ENCODE peak calls at places on chromosomes 2 and 18, in four cellular contexts. K is A549, B is HepG2, X is GM12878. V is an unnamed sample.
A peak's percentile ranks its signal among the peaks of the same experiment; 100 is the strongest.

GRCh38 chr2:42089340-42089925 is 41.6 kb downstream of the PKDCC start:
- DNase-seq in K (peak; percentile 78), B (peak; percentile 49), X (no peak), V (peak; percentile 64)

GRCh38 chr2:174138161-174138560 is 110.2 kb downstream of the OLA1 start:
- DNase-seq in K (peak; percentile 48), B (peak; percentile 23), X (no peak), V (no peak)

GRCh38 chr2:192162392-192163042 is 32.2 kb downstream of the TMEFF2 start:
- DNase-seq in K (peak; percentile 64), B (peak; percentile 64), X (no peak), V (peak; percentile 12)

GRCh38 chr2:177347570-177347969 is 45.0 kb upstream of the AGPS start:
- DNase-seq in K (no peak), B (no peak), X (no peak), V (no peak)

GRCh38 chr18:22831441-22831904 is 101.7 kb upstream of the RBBP8 start:
- DNase-seq in K (peak; percentile 31), B (peak; percentile 36), X (no peak), V (no peak)

GRCh38 chr2:201182650-201183372 is at the start of gene CASP10:
- DNase-seq in K (peak; percentile 89), B (peak; percentile 94), X (peak; percentile 77), V (no peak)

GRCh38 chr2:160658851-160659250 is 165.2 kb upstream of the RBMS1 start:
- DNase-seq in K (no peak), B (no peak), X (no peak), V (no peak)

GRCh38 chr2:39697480-39697879 is 31.8 kb downstream of the TMEM178A start:
- DNase-seq in K (no peak), B (no peak), X (no peak), V (no peak)

GRCh38 chr2:48339451-48339850 is 190.5 kb upstream of the STON1 start:
- DNase-seq in K (no peak), B (no peak), X (no peak), V (no peak)

GRCh38 chr18:37430346-37431076 is 135.1 kb downstream of the CELF4 start:
- DNase-seq in K (peak; percentile 2), B (no peak), X (no peak), V (peak; percentile 59)
- TF ChIP-seq CTCF in K (no peak), B (no peak), X (no peak), V (no peak)

GRCh38 chr18:73318732-73319479 is 451.1 kb upstream of the NETO1 start:
- DNase-seq in K (peak; percentile 72), B (no peak), X (no peak), V (no peak)
- TF ChIP-seq PBX3 in K (no peak), B (no peak), X (no peak), V (no peak)

GRCh38 chr2:234290671-234291070 is 206.2 kb downstream of the ARL4C start:
- DNase-seq in K (no peak), B (no peak), X (peak; percentile 76), V (no peak)

GRCh38 chr2:234290196-234290595 is 206.7 kb downstream of the ARL4C start:
- DNase-seq in K (no peak), B (no peak), X (no peak), V (no peak)

GRCh38 chr2:234289789-234290188 is 207.1 kb downstream of the ARL4C start:
- DNase-seq in K (peak; percentile 63), B (no peak), X (no peak), V (no peak)

GRCh38 chr2:234287650-234288049 is 209.2 kb downstream of the ARL4C start:
- DNase-seq in K (no peak), B (no peak), X (no peak), V (no peak)

DNA sequence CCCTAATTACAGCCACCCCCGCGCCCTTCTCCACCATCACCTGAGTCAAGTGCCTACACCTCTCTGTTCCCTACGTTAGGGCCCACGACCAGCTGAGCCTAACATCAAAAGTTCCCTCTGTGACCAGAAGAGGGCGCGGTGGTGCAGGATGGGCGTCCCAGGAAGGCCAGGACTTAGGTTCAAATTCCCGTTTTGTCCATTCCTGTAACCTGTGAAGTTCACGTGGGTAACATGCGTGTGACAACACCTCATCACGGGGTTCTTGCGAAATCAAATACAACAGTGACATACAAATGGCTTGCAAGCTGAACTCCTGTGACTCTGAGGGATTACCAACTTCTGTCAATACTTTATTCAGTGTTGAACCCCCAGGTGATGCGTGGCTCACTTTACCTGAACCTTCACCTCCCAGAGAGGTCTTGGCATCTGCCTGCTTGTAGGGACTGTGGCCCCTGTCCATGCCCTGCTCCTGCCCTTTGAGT is 207.9 kb downstream of the ARL4C start:
- DNase-seq in K (peak; percentile 70), B (peak; percentile 75), X (no peak), V (peak; percentile 67)
- TF ChIP-seq CTCF in K (peak; percentile 63), B (peak; percentile 92), X (peak; percentile 84), V (peak; percentile 65)

GRCh38 chr2:101238930-101239759 is 13.5 kb upstream of the CNOT11 start:
- DNase-seq in K (peak; percentile 90), B (peak; percentile 99), X (no peak), V (no peak)
- TF ChIP-seq PBX3 in K (no peak), B (no peak), X (no peak), V (no peak)

GRCh38 chr18:62245177-62245576 is 58.1 kb downstream of the RELCH start:
- DNase-seq in K (no peak), B (no peak), X (no peak), V (no peak)

GRCh38 chr18:62242955-62243354 is 55.9 kb downstream of the RELCH start:
- DNase-seq in K (no peak), B (no peak), X (no peak), V (no peak)

GRCh38 chr18:62249478-62250097 is 62.5 kb downstream of the RELCH start:
- DNase-seq in K (peak; percentile 80), B (peak; percentile 78), X (peak; percentile 35), V (peak; percentile 32)

GRCh38 chr18:62248313-62248712 is 61.3 kb downstream of the RELCH start:
- DNase-seq in K (no peak), B (no peak), X (no peak), V (no peak)

GRCh38 chr18:62245699-62246098 is 58.6 kb downstream of the RELCH start:
- DNase-seq in K (no peak), B (no peak), X (no peak), V (peak; percentile 24)
- TF ChIP-seq CTCF in K (no peak), B (no peak), X (peak; percentile 17), V (peak; percentile 25)

DNA sequence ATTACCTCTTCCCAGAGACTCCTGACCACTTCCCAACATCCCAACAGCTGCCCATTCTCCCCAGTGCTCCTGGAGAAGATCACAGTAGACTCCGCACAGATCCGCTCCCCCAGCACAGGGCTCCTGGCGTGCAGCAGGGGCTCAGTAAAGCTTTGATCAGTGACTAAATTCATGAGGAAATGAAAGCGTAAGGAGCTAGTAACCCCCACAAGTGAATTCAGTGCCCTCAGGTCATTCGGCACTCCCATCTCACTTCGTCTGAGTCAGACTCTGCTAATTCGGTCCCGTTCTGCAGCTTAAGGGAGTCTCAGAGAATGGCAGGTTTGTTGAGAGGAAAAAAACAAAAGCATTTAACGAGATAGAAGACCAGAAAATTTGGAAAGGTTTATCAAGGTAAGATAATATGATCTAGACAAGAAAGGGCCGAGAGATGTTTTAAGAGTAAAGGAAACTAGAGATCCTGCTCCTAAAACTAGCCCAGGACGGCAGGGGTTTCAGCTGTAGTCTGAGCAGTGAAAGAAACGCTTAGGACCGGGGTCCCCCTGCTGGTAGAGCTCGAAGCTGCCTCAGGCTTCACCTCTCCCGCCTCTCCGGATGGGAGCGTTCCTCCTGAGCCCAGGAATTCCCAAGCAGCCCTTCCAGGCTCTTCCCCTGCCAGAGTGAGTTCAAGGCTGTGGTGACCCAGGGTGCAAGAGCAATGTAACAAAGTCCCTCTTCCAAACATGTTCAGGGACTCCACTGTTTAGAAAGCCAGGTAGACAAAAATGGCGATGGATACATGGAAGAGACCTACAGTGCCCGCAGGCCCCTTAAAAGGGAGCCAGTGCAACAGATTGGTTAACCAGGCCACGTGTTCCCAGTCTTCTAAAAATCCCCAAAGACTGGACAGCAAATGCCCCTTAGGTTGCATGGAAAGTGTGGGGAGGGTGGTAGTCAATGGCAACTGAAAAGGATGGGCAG is 127.3 kb downstream of the DNER start:
- DNase-seq in K (peak; percentile 77), B (peak; percentile 60), X (no peak), V (peak; percentile 81)
- TF ChIP-seq PBX3 in K (no peak), B (no peak), X (no peak), V (no peak)

DNA sequence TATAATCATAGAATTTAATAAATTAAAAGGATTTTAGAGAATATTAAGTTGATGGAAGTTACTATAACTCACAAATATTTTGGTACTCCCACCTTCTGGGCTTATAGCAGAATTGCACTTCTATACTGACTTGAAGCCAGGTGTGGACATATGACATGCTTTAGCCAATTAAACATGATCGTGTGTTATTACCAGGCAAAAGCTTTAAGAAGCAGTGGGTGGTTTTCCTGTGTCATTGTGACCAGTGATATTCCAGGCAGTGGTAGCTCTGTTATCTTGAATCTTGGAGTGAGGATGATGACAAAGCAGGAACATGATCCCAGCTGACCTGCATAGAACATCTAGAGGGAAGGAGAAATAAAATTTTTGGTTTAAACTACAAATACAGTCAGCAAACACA is 370.9 kb upstream of the ZEB2 start:
- DNase-seq in K (peak; percentile 69), B (no peak), X (no peak), V (peak; percentile 11)
- TF ChIP-seq CTCF in K (no peak), B (no peak), X (no peak), V (peak; percentile 40)

DNA sequence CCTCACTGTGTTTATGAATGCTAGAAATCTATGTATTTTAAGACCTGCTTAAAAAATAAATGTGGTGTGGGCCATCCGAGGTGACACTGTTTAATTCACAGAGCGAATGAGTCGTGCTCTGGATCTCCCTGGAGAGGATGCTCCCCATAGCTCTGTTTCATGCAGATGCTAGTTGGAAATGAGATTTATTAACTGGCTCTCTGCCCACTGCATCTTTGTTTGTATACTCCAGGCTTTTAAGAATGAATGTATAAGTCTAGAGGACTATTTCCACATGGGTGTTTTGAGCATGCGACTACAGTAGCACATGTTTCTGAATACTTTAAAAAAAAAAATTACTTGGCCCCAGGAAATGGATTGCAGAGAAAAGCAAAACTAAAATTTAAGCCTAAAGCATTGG is 3.9 kb downstream of the MAPRE2 start:
- DNase-seq in K (no peak), B (no peak), X (no peak), V (peak; percentile 52)
- TF ChIP-seq PBX3 in K (no peak), B (no peak), X (no peak), V (no peak)

GRCh38 chr18:28013064-28013463 is 163.9 kb downstream of the CDH2 start:
- DNase-seq in K (peak; percentile 15), B (peak; percentile 13), X (no peak), V (no peak)
- TF ChIP-seq CTCF in K (peak; percentile 48), B (no peak), X (peak; percentile 2), V (peak; percentile 72)